ENCODE peak calls at places on chromosome 4, in ten cellular contexts. L, V, U, H, E, M, N, X, S and I are unnamed samples.

GRCh38 chr4:19888587-19888986 is 363.1 kb upstream of the SLIT2 start:
- DNase-seq in L (no peak), V (no peak), U (no peak), H (no peak), E (no peak), M (no peak), N (no peak), X (peak), S (no peak), I (no peak)

GRCh38 chr4:73037057-73037456 is 32.5 kb downstream of the COX18 start:
- DNase-seq in L (no peak), V (no peak), U (no peak), H (no peak), E (no peak), M (no peak), N (no peak), X (peak), S (no peak), I (no peak)

GRCh38 chr4:153152453-153153338 is 51.5 kb upstream of the TRIM2 start:
- DNase-seq in L (peak), V (no peak), U (no peak), H (peak), E (peak), M (no peak), N (peak), X (no peak), S (no peak), I (peak)

GRCh38 chr4:7960790-7961655 is 21.4 kb upstream of the AFAP1 start:
- DNase-seq in L (peak), V (no peak), U (peak), H (peak), E (no peak), M (no peak), N (peak), X (no peak), S (peak), I (peak)

GRCh38 chr4:119504616-119505015 is 124.0 kb downstream of the PDE5A start:
- DNase-seq in L (no peak), V (no peak), U (no peak), H (no peak), E (no peak), M (no peak), N (no peak), X (no peak), S (no peak), I (no peak)

GRCh38 chr4:99852199-99852718 is 35.6 kb downstream of the DAPP1 start:
- DNase-seq in L (no peak), V (no peak), U (no peak), H (no peak), E (no peak), M (no peak), N (no peak), X (no peak), S (no peak), I (no peak)

GRCh38 chr4:41611881-41612871 is 74.2 kb downstream of the LIMCH1 start:
- DNase-seq in L (peak), V (no peak), U (peak), H (no peak), E (no peak), M (no peak), N (peak), X (no peak), S (peak), I (no peak)

GRCh38 chr4:15451866-15452765 is 17.6 kb upstream of the CC2D2A start:
- DNase-seq in L (peak), V (no peak), U (peak), H (no peak), E (no peak), M (peak), N (no peak), X (no peak), S (peak), I (no peak)

GRCh38 chr4:127145001-127145400 is 487.8 kb upstream of the INTU start:
- DNase-seq in L (no peak), V (no peak), U (no peak), H (no peak), E (peak), M (no peak), N (no peak), X (no peak), S (no peak), I (no peak)

GRCh38 chr4:176840166-176840565 is 47.4 kb upstream of the VEGFC start:
- DNase-seq in L (peak), V (no peak), U (peak), H (no peak), E (no peak), M (no peak), N (no peak), X (no peak), S (no peak), I (no peak)

GRCh38 chr4:71074452-71075299 is 81.2 kb downstream of the DCK start:
- DNase-seq in L (no peak), V (no peak), U (no peak), H (no peak), E (no peak), M (no peak), N (peak), X (no peak), S (no peak), I (no peak)

GRCh38 chr4:188941524-188942109 is 802.4 kb downstream of the TRIML1 start:
- DNase-seq in L (peak), V (peak), U (peak), H (no peak), E (no peak), M (peak), N (no peak), X (no peak), S (peak), I (no peak)

GRCh38 chr4:1792832-1793495 is at the start of gene FGFR3:
- DNase-seq in L (peak), V (no peak), U (peak), H (no peak), E (no peak), M (peak), N (peak), X (no peak), S (peak), I (peak)

GRCh38 chr4:133154725-133155124 is 5.6 kb downstream of the PCDH10 start:
- DNase-seq in L (peak), V (peak), U (peak), H (no peak), E (peak), M (no peak), N (peak), X (peak), S (no peak), I (peak)

GRCh38 chr4:1209821-1210220 is 37.4 kb upstream of the SPON2 start:
- DNase-seq in L (peak), V (no peak), U (peak), H (no peak), E (peak), M (no peak), N (peak), X (no peak), S (no peak), I (no peak)

GRCh38 chr4:9936128-9936644 is 85.1 kb downstream of the SLC2A9 start:
- DNase-seq in L (no peak), V (no peak), U (no peak), H (no peak), E (no peak), M (no peak), N (no peak), X (no peak), S (no peak), I (no peak)

GRCh38 chr4:81715335-81715734 is 243.6 kb upstream of the RASGEF1B start:
- DNase-seq in L (no peak), V (no peak), U (no peak), H (no peak), E (no peak), M (no peak), N (no peak), X (no peak), S (no peak), I (no peak)

GRCh38 chr4:189613202-189613601 is 327.5 kb upstream of the FRG1 start:
- DNase-seq in L (no peak), V (no peak), U (no peak), H (no peak), E (no peak), M (no peak), N (no peak), X (no peak), S (no peak), I (no peak)

GRCh38 chr4:26021417-26022345 is 107.7 kb downstream of the SMIM20 start:
- DNase-seq in L (peak), V (no peak), U (peak), H (no peak), E (no peak), M (peak), N (no peak), X (no peak), S (no peak), I (no peak)

GRCh38 chr4:168917150-168917779 is 92.8 kb downstream of the CBR4 start:
- DNase-seq in L (peak), V (peak), U (peak), H (no peak), E (no peak), M (peak), N (peak), X (peak), S (peak), I (peak)
- TF ChIP-seq CTCF in L (peak), V (peak), U (peak), H (no peak), E (peak), M (peak), N (peak), X (peak), S (peak), I (peak)

GRCh38 chr4:182799515-182800215 is 117.5 kb downstream of the DCTD start:
- DNase-seq in L (no peak), V (no peak), U (no peak), H (no peak), E (no peak), M (no peak), N (no peak), X (no peak), S (no peak), I (no peak)
- TF ChIP-seq CTCF in L (no peak), V (no peak), U (no peak), H (no peak), E (no peak), M (no peak), N (no peak), X (no peak), S (no peak), I (no peak)

DNA sequence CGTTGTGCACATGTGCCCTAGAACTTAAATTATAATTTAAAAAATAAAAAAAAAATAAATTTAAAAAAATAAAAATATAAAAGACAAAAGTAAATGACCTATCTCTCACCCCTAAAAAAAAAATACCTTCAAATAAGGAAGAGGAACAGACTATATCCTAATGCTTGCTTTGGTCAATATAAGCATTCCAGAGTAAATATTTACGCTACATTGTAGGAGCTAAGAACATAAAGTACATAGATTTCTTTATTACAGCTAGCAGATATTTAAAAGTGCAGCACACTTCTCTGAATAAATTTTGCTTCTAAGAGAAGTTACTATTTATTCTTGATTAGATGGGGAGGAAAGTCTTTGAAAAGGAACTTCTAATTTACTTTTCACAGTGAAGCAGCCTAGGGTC is 24.5 kb upstream of the UGT2B11 start:
- DNase-seq in L (no peak), V (no peak), U (no peak), H (no peak), E (no peak), M (no peak), N (no peak), X (no peak), S (no peak), I (no peak)
- TF ChIP-seq CTCF in L (no peak), V (no peak), U (no peak), H (no peak), E (no peak), M (no peak), N (no peak), X (no peak), S (no peak), I (no peak)

DNA sequence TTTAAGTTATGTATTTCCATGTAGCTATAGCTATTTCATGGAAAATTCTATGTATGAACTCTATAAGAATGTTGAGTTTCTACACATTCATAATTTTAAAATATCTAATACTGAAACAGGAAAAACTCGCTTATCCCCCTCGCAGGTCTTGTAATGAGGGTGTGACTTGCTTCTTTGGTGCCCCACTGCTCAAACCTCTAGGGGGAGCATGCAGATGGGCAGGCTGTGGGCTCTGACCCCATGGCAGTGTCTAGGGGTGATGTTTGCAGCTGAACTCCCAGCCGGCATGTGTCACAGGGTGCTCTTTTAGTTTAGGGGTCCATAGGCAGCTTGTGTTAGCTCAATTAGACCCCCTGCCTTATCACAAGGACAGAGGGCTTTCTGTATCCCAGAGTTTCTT is 1825.7 kb upstream of the ADGRL3 start:
- DNase-seq in L (no peak), V (no peak), U (no peak), H (no peak), E (no peak), M (no peak), N (no peak), X (no peak), S (no peak), I (no peak)
- TF ChIP-seq CTCF in L (no peak), V (no peak), U (no peak), H (no peak), E (no peak), M (no peak), N (no peak), X (peak), S (no peak), I (peak)

GRCh38 chr4:35175487-35175886 is 1068.8 kb downstream of the ARAP2 start:
- DNase-seq in L (no peak), V (no peak), U (no peak), H (no peak), E (no peak), M (no peak), N (no peak), X (no peak), S (peak), I (no peak)

GRCh38 chr4:35175894-35176293 is 1068.4 kb downstream of the ARAP2 start:
- DNase-seq in L (no peak), V (no peak), U (no peak), H (no peak), E (no peak), M (no peak), N (no peak), X (no peak), S (no peak), I (no peak)
- TF ChIP-seq CTCF in L (no peak), V (no peak), U (no peak), H (no peak), E (no peak), M (no peak), N (no peak), X (no peak), S (no peak), I (no peak)

DNA sequence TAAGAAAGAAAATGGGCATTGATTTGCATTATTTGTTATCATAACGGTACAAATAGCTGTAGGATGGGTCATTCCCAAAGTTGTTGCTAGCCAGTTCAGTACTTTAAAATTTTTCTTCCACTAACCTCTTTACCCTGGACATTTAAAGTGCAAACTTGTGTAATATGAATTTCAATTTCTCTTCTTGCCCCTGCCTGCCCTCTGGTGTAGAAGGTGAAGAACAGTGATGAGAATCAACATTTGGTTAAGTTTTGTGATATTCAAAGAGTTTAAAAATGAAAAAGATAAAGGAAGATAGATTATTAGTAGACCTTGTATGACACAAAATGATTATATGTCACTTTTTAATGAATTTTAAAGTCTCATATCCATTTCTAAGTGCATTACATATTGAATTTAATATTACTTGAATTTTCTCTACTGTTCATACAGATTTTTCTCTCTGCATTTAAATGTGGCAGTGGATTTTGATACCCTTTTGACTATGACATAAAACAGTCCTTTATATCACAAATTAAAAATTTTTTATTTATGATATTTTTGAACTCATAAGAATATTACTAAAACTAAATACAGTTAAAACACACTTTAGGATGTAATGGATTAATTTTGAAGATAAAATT is 337.7 kb downstream of the BMPR1B start:
- DNase-seq in L (peak), V (peak), U (peak), H (no peak), E (no peak), M (no peak), N (peak), X (peak), S (peak), I (no peak)
- TF ChIP-seq CTCF in L (peak), V (peak), U (peak), H (no peak), E (peak), M (peak), N (peak), X (peak), S (peak), I (peak)

GRCh38 chr4:137070614-137071013 is 461.7 kb downstream of the PCDH18 start:
- DNase-seq in L (no peak), V (no peak), U (no peak), H (no peak), E (no peak), M (no peak), N (no peak), X (no peak), S (no peak), I (no peak)
- TF ChIP-seq CTCF in L (no peak), V (no peak), U (no peak), H (no peak), E (no peak), M (no peak), N (no peak), X (no peak), S (no peak), I (peak)

DNA sequence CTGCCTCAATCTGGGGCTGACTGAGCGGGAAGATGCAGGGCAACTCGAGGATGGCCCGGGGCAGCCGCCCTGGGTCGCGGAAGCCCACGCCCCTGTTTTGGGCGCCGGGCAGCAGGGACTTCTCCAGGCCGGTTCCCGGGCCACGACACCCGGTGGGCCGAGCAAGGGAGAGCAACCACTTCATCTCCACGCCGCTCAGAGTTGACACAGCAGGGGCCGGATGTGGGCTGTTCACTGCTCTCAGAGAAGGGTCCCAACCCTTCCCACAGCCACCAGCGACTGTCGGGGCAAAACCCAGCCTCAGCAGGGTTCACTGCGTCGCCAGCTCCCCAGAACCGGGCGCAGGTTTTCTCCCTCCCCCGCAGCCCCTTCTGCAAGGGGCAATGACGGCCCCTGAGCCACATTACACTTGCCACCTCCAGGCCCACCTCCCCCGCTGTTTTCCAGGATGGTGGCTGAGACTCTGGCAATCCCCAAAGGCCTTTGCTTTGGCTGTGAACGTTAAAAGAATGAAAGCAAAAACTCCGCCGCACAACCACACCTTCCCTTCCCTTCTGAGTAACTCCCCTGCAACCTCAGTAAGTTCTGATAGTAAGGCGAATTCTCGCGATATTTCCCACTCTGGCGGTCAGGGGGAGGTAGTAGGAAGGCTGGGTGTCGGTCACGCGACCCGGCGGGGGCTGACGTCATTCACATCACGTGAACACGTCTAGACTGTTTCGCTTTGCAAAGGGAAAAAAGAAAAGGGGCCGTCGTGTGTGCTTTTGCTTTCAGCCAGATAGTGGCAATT is 718 bp upstream of the CAMK2D start:
- DNase-seq in L (peak), V (peak), U (peak), H (peak), E (peak), M (peak), N (peak), X (peak), S (peak), I (peak)
- TF ChIP-seq CTCF in L (no peak), V (peak), U (no peak), H (no peak), E (no peak), M (no peak), N (no peak), X (peak), S (peak), I (peak)